ENCODE peak calls at places on chromosome 3, in four cellular contexts. D is AG08395, P is mucosa of descending colon, S is HT-29. Q is an unnamed sample.
A peak's percentile ranks its signal among the peaks of the same experiment; 100 is the strongest.

GRCh38 chr3:52204337-52205073 is 6.5 kb downstream of the ALAS1 start:
- DNase-seq in D (no peak), P (peak; percentile 5), S (peak; percentile 12), Q (no peak)

GRCh38 chr3:129587061-129587460 is 19.4 kb downstream of the PLXND1 start:
- DNase-seq in D (peak; percentile 76), P (no peak), S (peak; percentile 39), Q (peak; percentile 81)

GRCh38 chr3:170493712-170494182 is 75.1 kb downstream of the CLDN11 start:
- DNase-seq in D (peak; percentile 84), P (no peak), S (no peak), Q (peak; percentile 78)

GRCh38 chr3:95717048-95717447 is 1097.3 kb upstream of the EPHA6 start:
- DNase-seq in D (no peak), P (no peak), S (no peak), Q (no peak)

GRCh38 chr3:38142959-38143358 is 4.5 kb downstream of the MYD88 start:
- DNase-seq in D (no peak), P (no peak), S (no peak), Q (no peak)

GRCh38 chr3:155001289-155002007 is 78.7 kb upstream of the MME start:
- DNase-seq in D (no peak), P (no peak), S (no peak), Q (no peak)

GRCh38 chr3:69386535-69387385 is 872 bp upstream of the FRMD4B start:
- DNase-seq in D (no peak), P (no peak), S (no peak), Q (no peak)

GRCh38 chr3:124976378-124976777 is 41.8 kb upstream of the MUC13 start:
- DNase-seq in D (no peak), P (no peak), S (no peak), Q (no peak)

GRCh38 chr3:16137977-16138376 is 36.5 kb upstream of the GALNT15 start:
- DNase-seq in D (no peak), P (no peak), S (no peak), Q (no peak)

GRCh38 chr3:73384091-73384906 is 240.4 kb downstream of the PDZRN3 start:
- DNase-seq in D (no peak), P (no peak), S (no peak), Q (no peak)

GRCh38 chr3:71681224-71681668 is 44.0 kb downstream of the EIF4E3 start:
- DNase-seq in D (peak; percentile 80), P (peak; percentile 55), S (peak; percentile 52), Q (peak; percentile 81)

GRCh38 chr3:126119008-126119675 is 35.2 kb upstream of the SLC41A3 start:
- DNase-seq in D (no peak), P (peak; percentile 17), S (peak; percentile 27), Q (no peak)

GRCh38 chr3:144142151-144142855 is 170.7 kb downstream of the DIPK2A start:
- DNase-seq in D (peak; percentile 53), P (no peak), S (no peak), Q (peak; percentile 66)

GRCh38 chr3:119195911-119196310 is 22.5 kb downstream of the UPK1B start:
- DNase-seq in D (no peak), P (no peak), S (no peak), Q (no peak)

GRCh38 chr3:16130066-16130465 is 44.4 kb upstream of the GALNT15 start:
- DNase-seq in D (peak; percentile 87), P (no peak), S (no peak), Q (peak; percentile 85)

GRCh38 chr3:148697311-148698189 is at the start of gene AGTR1:
- DNase-seq in D (peak; percentile 31), P (peak; percentile 31), S (no peak), Q (peak; percentile 67)

GRCh38 chr3:162960269-162960668 is 1463.7 kb downstream of the OTOL1 start:
- DNase-seq in D (no peak), P (no peak), S (no peak), Q (no peak)

GRCh38 chr3:100002599-100003350 is 111.5 kb downstream of the FILIP1L start:
- DNase-seq in D (peak; percentile 70), P (no peak), S (peak; percentile 90), Q (peak; percentile 72)

GRCh38 chr3:126522363-126522788 is 1.6 kb upstream of the CHST13 start:
- DNase-seq in D (peak; percentile 83), P (peak; percentile 60), S (peak; percentile 67), Q (peak; percentile 87)

GRCh38 chr3:152278674-152279427 is 10.1 kb downstream of the MBNL1 start:
- DNase-seq in D (no peak), P (no peak), S (no peak), Q (no peak)